ENCODE peak calls at places on chromosomes 6 and 20, in six cellular contexts. W is T-helper 2 cell treated with Interferon-gamma antibody and Interleukin-4, amounts not matched to agents 5 μg/mL and 100 μg/mL, for 36 hours; H is NCI-H1694; Z is midbrain; R is anterior cingulate cortex; M is kidney tubule cell. J is an unnamed sample.

GRCh38 chr6:10136636-10137035 is 278.2 kb downstream of the TFAP2A start:
- DNase-seq in W (no peak), H (no peak), Z (no peak), R (no peak), M (no peak), J (no peak)

GRCh38 chr6:138372711-138373463 is 4.8 kb upstream of the SMIM28 start:
- DNase-seq in W (no peak), H (no peak), Z (no peak), R (no peak), M (peak), J (no peak)

GRCh38 chr6:84897874-84898635 is 133.7 kb upstream of the TBX18 start:
- DNase-seq in W (no peak), H (no peak), Z (no peak), R (no peak), M (peak), J (no peak)

GRCh38 chr20:10221022-10221421 is 2.4 kb downstream of the SNAP25 start:
- DNase-seq in W (no peak), H (no peak), Z (no peak), R (no peak), M (no peak), J (no peak)

GRCh38 chr20:50187403-50188051 is 3.1 kb upstream of the CEBPB start:
- DNase-seq in W (no peak), H (no peak), Z (no peak), R (no peak), M (no peak), J (no peak)

GRCh38 chr6:105974981-105975380 is 111.2 kb upstream of the PRDM1 start:
- DNase-seq in W (no peak), H (no peak), Z (no peak), R (no peak), M (no peak), J (no peak)

GRCh38 chr20:19742974-19743649 is 14.9 kb upstream of the RIN2 start:
- DNase-seq in W (no peak), H (no peak), Z (no peak), R (no peak), M (no peak), J (no peak)

GRCh38 chr6:112049051-112049799 is 4.7 kb upstream of the CCN6 start:
- DNase-seq in W (no peak), H (no peak), Z (no peak), R (no peak), M (peak), J (no peak)

GRCh38 chr6:4510906-4511625 is 265.1 kb upstream of the CDYL start:
- DNase-seq in W (no peak), H (no peak), Z (no peak), R (no peak), M (no peak), J (no peak)

GRCh38 chr20:63067266-63067635 is 60.5 kb upstream of the BHLHE23 start:
- DNase-seq in W (no peak), H (no peak), Z (no peak), R (no peak), M (no peak), J (no peak)

GRCh38 chr20:10855031-10855430 is 181.2 kb upstream of the JAG1 start:
- DNase-seq in W (no peak), H (no peak), Z (no peak), R (no peak), M (peak), J (no peak)

GRCh38 chr20:63073738-63074065 is 66.9 kb upstream of the BHLHE23 start:
- DNase-seq in W (no peak), H (no peak), Z (no peak), R (no peak), M (no peak), J (no peak)

GRCh38 chr6:30013296-30013922 is 47.7 kb upstream of the POLR1H start:
- DNase-seq in W (no peak), H (no peak), Z (no peak), R (no peak), M (peak), J (peak)

GRCh38 chr6:113645576-113645970 is 211.6 kb upstream of the MARCKS start:
- DNase-seq in W (no peak), H (no peak), Z (no peak), R (no peak), M (peak), J (no peak)

GRCh38 chr20:6699931-6700562 is 67.4 kb upstream of the BMP2 start:
- DNase-seq in W (no peak), H (no peak), Z (no peak), R (no peak), M (peak), J (no peak)

GRCh38 chr6:137731600-137731959 is 135.5 kb upstream of the TNFAIP3 start:
- DNase-seq in W (no peak), H (no peak), Z (no peak), R (no peak), M (no peak), J (no peak)

GRCh38 chr20:50286609-50287008 is 96.0 kb downstream of the CEBPB start:
- DNase-seq in W (no peak), H (no peak), Z (no peak), R (no peak), M (peak), J (no peak)

GRCh38 chr6:106026748-106027147 is 59.4 kb upstream of the PRDM1 start:
- DNase-seq in W (peak), H (no peak), Z (no peak), R (no peak), M (peak), J (no peak)

GRCh38 chr6:139369068-139369467 is 5.4 kb downstream of the CITED2 start:
- DNase-seq in W (no peak), H (no peak), Z (no peak), R (no peak), M (no peak), J (no peak)

GRCh38 chr6:26536571-26537159 is 1.5 kb upstream of the HMGN4 start:
- DNase-seq in W (peak), H (peak), Z (peak), R (peak), M (peak), J (peak)

GRCh38 chr6:4316867-4317400 is 181.6 kb upstream of the ECI2 start:
- DNase-seq in W (no peak), H (no peak), Z (peak), R (no peak), M (peak), J (no peak)

GRCh38 chr20:52569201-52569600 is 377.6 kb upstream of the ZFP64 start:
- DNase-seq in W (no peak), H (no peak), Z (no peak), R (no peak), M (peak), J (no peak)

GRCh38 chr6:30875244-30876038 is 8.9 kb upstream of the DDR1 start:
- DNase-seq in W (no peak), H (no peak), Z (no peak), R (no peak), M (no peak), J (peak)

GRCh38 chr20:33863440-33864323 is 52.5 kb downstream of the CHMP4B start:
- DNase-seq in W (no peak), H (no peak), Z (no peak), R (no peak), M (no peak), J (no peak)

GRCh38 chr6:158797331-158798202 is 21.6 kb downstream of the EZR start:
- DNase-seq in W (no peak), H (no peak), Z (peak), R (no peak), M (no peak), J (no peak)

GRCh38 chr6:39849764-39850163 is 57.6 kb downstream of the DAAM2 start:
- DNase-seq in W (no peak), H (no peak), Z (no peak), R (no peak), M (no peak), J (no peak)

GRCh38 chr6:71395731-71396409 is 107.3 kb downstream of the OGFRL1 start:
- DNase-seq in W (no peak), H (no peak), Z (no peak), R (no peak), M (no peak), J (no peak)

GRCh38 chr6:38115633-38116022 is 296.1 kb downstream of the ZFAND3 start:
- DNase-seq in W (no peak), H (no peak), Z (no peak), R (no peak), M (no peak), J (no peak)

GRCh38 chr6:44470106-44470446 is 82.6 kb downstream of the CDC5L start:
- DNase-seq in W (no peak), H (peak), Z (no peak), R (no peak), M (no peak), J (peak)

GRCh38 chr6:142002825-142003405 is 129.8 kb upstream of the GJE1 start:
- DNase-seq in W (no peak), H (no peak), Z (no peak), R (no peak), M (no peak), J (no peak)

GRCh38 chr20:7742479-7742878 is 197.8 kb downstream of the HAO1 start:
- DNase-seq in W (no peak), H (peak), Z (no peak), R (no peak), M (peak), J (no peak)

GRCh38 chr6:79076160-79076559 is 1.9 kb downstream of the PHIP start:
- DNase-seq in W (no peak), H (no peak), Z (no peak), R (no peak), M (peak), J (no peak)

GRCh38 chr6:168030881-168031280 is 33.4 kb downstream of the KIF25 start:
- DNase-seq in W (no peak), H (no peak), Z (no peak), R (no peak), M (no peak), J (no peak)

GRCh38 chr6:159252955-159253508 is 83.8 kb downstream of the FNDC1 start:
- DNase-seq in W (no peak), H (peak), Z (peak), R (no peak), M (peak), J (peak)

GRCh38 chr6:144566868-144567615 is 281.9 kb downstream of the UTRN start:
- DNase-seq in W (no peak), H (no peak), Z (no peak), R (no peak), M (peak), J (no peak)

GRCh38 chr6:25137497-25137896 is 141.7 kb upstream of the CARMIL1 start:
- DNase-seq in W (no peak), H (no peak), Z (no peak), R (no peak), M (no peak), J (no peak)

GRCh38 chr6:35757461-35758123 is 18.8 kb upstream of the CLPSL2 start:
- DNase-seq in W (no peak), H (no peak), Z (no peak), R (no peak), M (peak), J (no peak)

GRCh38 chr6:32255212-32256153 is 31.6 kb upstream of the NOTCH4 start:
- DNase-seq in W (peak), H (no peak), Z (peak), R (peak), M (peak), J (no peak)

GRCh38 chr6:10138917-10139316 is 276.0 kb downstream of the TFAP2A start:
- DNase-seq in W (no peak), H (no peak), Z (no peak), R (no peak), M (peak), J (no peak)

J was measured in NCI-H524.